ENCODE peak calls at places on chromosomes 5 and 9, in nine cellular contexts. One of them, this sample, is unnamed.

GRCh38 chr9:89808076-89808701 is 203.4 kb downstream of the GADD45G start:
- DNase-seq in mucosa of descending colon: no peak
- DNase-seq in body of pancreas: no peak
- DNase-seq in fibroblast of pulmonary artery: peak; percentile 23
- DNase-seq in neural crest cell: no peak
- DNase-seq in HepG2: no peak
- DNase-seq in esophagus squamous epithelium: no peak
- DNase-seq in psoas muscle: no peak
- DNase-seq in breast epithelium: no peak
- DNase-seq in this sample: no peak

GRCh38 chr9:134132208-134132870 is 3.5 kb upstream of the WDR5 start:
- DNase-seq in mucosa of descending colon: no peak
- DNase-seq in body of pancreas: no peak
- DNase-seq in fibroblast of pulmonary artery: no peak
- DNase-seq in neural crest cell: no peak
- DNase-seq in HepG2: no peak
- DNase-seq in esophagus squamous epithelium: no peak
- DNase-seq in psoas muscle: peak; percentile 48
- DNase-seq in breast epithelium: no peak
- DNase-seq in this sample: no peak

GRCh38 chr9:129002989-129003388 is 25.1 kb downstream of the SH3GLB2 start:
- DNase-seq in mucosa of descending colon: no peak
- DNase-seq in body of pancreas: no peak
- DNase-seq in fibroblast of pulmonary artery: no peak
- DNase-seq in neural crest cell: no peak
- DNase-seq in HepG2: no peak
- DNase-seq in esophagus squamous epithelium: no peak
- DNase-seq in psoas muscle: no peak
- DNase-seq in breast epithelium: no peak
- DNase-seq in this sample: no peak

GRCh38 chr5:172524573-172525021 is 70.3 kb upstream of the SH3PXD2B start:
- DNase-seq in mucosa of descending colon: no peak
- DNase-seq in body of pancreas: no peak
- DNase-seq in fibroblast of pulmonary artery: no peak
- DNase-seq in neural crest cell: no peak
- DNase-seq in HepG2: no peak
- DNase-seq in esophagus squamous epithelium: no peak
- DNase-seq in psoas muscle: no peak
- DNase-seq in breast epithelium: no peak
- DNase-seq in this sample: no peak

GRCh38 chr5:180128671-180129261 is 57.2 kb upstream of the RNF130 start:
- DNase-seq in mucosa of descending colon: no peak
- DNase-seq in body of pancreas: no peak
- DNase-seq in fibroblast of pulmonary artery: no peak
- DNase-seq in neural crest cell: no peak
- DNase-seq in HepG2: no peak
- DNase-seq in esophagus squamous epithelium: no peak
- DNase-seq in psoas muscle: peak; percentile 36
- DNase-seq in breast epithelium: peak; percentile 34
- DNase-seq in this sample: peak; percentile 9

GRCh38 chr5:157108961-157109360 is at the start of gene HAVCR2:
- DNase-seq in mucosa of descending colon: no peak
- DNase-seq in body of pancreas: peak; percentile 21
- DNase-seq in fibroblast of pulmonary artery: no peak
- DNase-seq in neural crest cell: no peak
- DNase-seq in HepG2: no peak
- DNase-seq in esophagus squamous epithelium: no peak
- DNase-seq in psoas muscle: no peak
- DNase-seq in breast epithelium: no peak
- DNase-seq in this sample: no peak

GRCh38 chr9:124110307-124110915 is 98.8 kb downstream of the LHX2 start:
- DNase-seq in mucosa of descending colon: peak; percentile 64
- DNase-seq in body of pancreas: peak; percentile 51
- DNase-seq in fibroblast of pulmonary artery: peak; percentile 77
- DNase-seq in neural crest cell: peak; percentile 82
- DNase-seq in HepG2: peak; percentile 33
- DNase-seq in esophagus squamous epithelium: no peak
- DNase-seq in psoas muscle: peak; percentile 60
- DNase-seq in breast epithelium: peak; percentile 61
- DNase-seq in this sample: no peak

GRCh38 chr9:35718726-35719511 is 13.1 kb downstream of the TLN1 start:
- DNase-seq in mucosa of descending colon: no peak
- DNase-seq in body of pancreas: no peak
- DNase-seq in fibroblast of pulmonary artery: no peak
- DNase-seq in neural crest cell: no peak
- DNase-seq in HepG2: no peak
- DNase-seq in esophagus squamous epithelium: no peak
- DNase-seq in psoas muscle: no peak
- DNase-seq in breast epithelium: no peak
- DNase-seq in this sample: no peak

GRCh38 chr5:175060264-175060663 is 335.9 kb downstream of the MSX2 start:
- DNase-seq in mucosa of descending colon: no peak
- DNase-seq in body of pancreas: no peak
- DNase-seq in fibroblast of pulmonary artery: no peak
- DNase-seq in neural crest cell: no peak
- DNase-seq in HepG2: no peak
- DNase-seq in esophagus squamous epithelium: no peak
- DNase-seq in psoas muscle: no peak
- DNase-seq in breast epithelium: no peak
- DNase-seq in this sample: no peak

GRCh38 chr5:103013933-103014552 is 105.9 kb downstream of the GIN1 start:
- DNase-seq in mucosa of descending colon: no peak
- DNase-seq in body of pancreas: no peak
- DNase-seq in fibroblast of pulmonary artery: peak; percentile 16
- DNase-seq in neural crest cell: no peak
- DNase-seq in HepG2: no peak
- DNase-seq in esophagus squamous epithelium: no peak
- DNase-seq in psoas muscle: no peak
- DNase-seq in breast epithelium: no peak
- DNase-seq in this sample: no peak

GRCh38 chr9:4306066-4306787 is 6.4 kb upstream of the GLIS3 start:
- DNase-seq in mucosa of descending colon: no peak
- DNase-seq in body of pancreas: peak; percentile 23
- DNase-seq in fibroblast of pulmonary artery: peak; percentile 64
- DNase-seq in neural crest cell: no peak
- DNase-seq in HepG2: peak; percentile 71
- DNase-seq in esophagus squamous epithelium: no peak
- DNase-seq in psoas muscle: no peak
- DNase-seq in breast epithelium: no peak
- DNase-seq in this sample: no peak

GRCh38 chr5:4643190-4643589 is 496.9 kb upstream of the ADAMTS16 start:
- DNase-seq in mucosa of descending colon: no peak
- DNase-seq in body of pancreas: no peak
- DNase-seq in fibroblast of pulmonary artery: no peak
- DNase-seq in neural crest cell: no peak
- DNase-seq in HepG2: no peak
- DNase-seq in esophagus squamous epithelium: no peak
- DNase-seq in psoas muscle: no peak
- DNase-seq in breast epithelium: no peak
- DNase-seq in this sample: no peak

GRCh38 chr5:33936381-33937016 is at the start of gene RXFP3:
- DNase-seq in mucosa of descending colon: no peak
- DNase-seq in body of pancreas: no peak
- DNase-seq in fibroblast of pulmonary artery: peak; percentile 44
- DNase-seq in neural crest cell: no peak
- DNase-seq in HepG2: no peak
- DNase-seq in esophagus squamous epithelium: no peak
- DNase-seq in psoas muscle: peak; percentile 47
- DNase-seq in breast epithelium: no peak
- DNase-seq in this sample: no peak

GRCh38 chr9:76618762-76619161 is 145.5 kb upstream of the PCA3 start:
- DNase-seq in mucosa of descending colon: no peak
- DNase-seq in body of pancreas: no peak
- DNase-seq in fibroblast of pulmonary artery: no peak
- DNase-seq in neural crest cell: no peak
- DNase-seq in HepG2: no peak
- DNase-seq in esophagus squamous epithelium: no peak
- DNase-seq in psoas muscle: no peak
- DNase-seq in breast epithelium: no peak
- DNase-seq in this sample: no peak

GRCh38 chr5:43839218-43839617 is 236.2 kb downstream of the NNT start:
- DNase-seq in mucosa of descending colon: no peak
- DNase-seq in body of pancreas: no peak
- DNase-seq in fibroblast of pulmonary artery: peak; percentile 67
- DNase-seq in neural crest cell: no peak
- DNase-seq in HepG2: no peak
- DNase-seq in esophagus squamous epithelium: no peak
- DNase-seq in psoas muscle: no peak
- DNase-seq in breast epithelium: no peak
- DNase-seq in this sample: no peak

GRCh38 chr5:144088211-144088965 is 82.1 kb downstream of the YIPF5 start:
- DNase-seq in mucosa of descending colon: no peak
- DNase-seq in body of pancreas: no peak
- DNase-seq in fibroblast of pulmonary artery: peak; percentile 72
- DNase-seq in neural crest cell: no peak
- DNase-seq in HepG2: no peak
- DNase-seq in esophagus squamous epithelium: no peak
- DNase-seq in psoas muscle: no peak
- DNase-seq in breast epithelium: no peak
- DNase-seq in this sample: no peak

GRCh38 chr5:127027539-127027938 is 2.8 kb downstream of the MARCHF3 start:
- DNase-seq in mucosa of descending colon: no peak
- DNase-seq in body of pancreas: no peak
- DNase-seq in fibroblast of pulmonary artery: no peak
- DNase-seq in neural crest cell: no peak
- DNase-seq in HepG2: peak; percentile 58
- DNase-seq in esophagus squamous epithelium: no peak
- DNase-seq in psoas muscle: no peak
- DNase-seq in breast epithelium: no peak
- DNase-seq in this sample: no peak

GRCh38 chr5:127031147-127031862 is 947 bp upstream of the MARCHF3 start:
- DNase-seq in mucosa of descending colon: peak; percentile 69
- DNase-seq in body of pancreas: peak; percentile 18
- DNase-seq in fibroblast of pulmonary artery: no peak
- DNase-seq in neural crest cell: no peak
- DNase-seq in HepG2: no peak
- DNase-seq in esophagus squamous epithelium: no peak
- DNase-seq in psoas muscle: peak; percentile 65
- DNase-seq in breast epithelium: no peak
- DNase-seq in this sample: no peak

GRCh38 chr5:127030259-127031146 is at the start of gene MARCHF3:
- DNase-seq in mucosa of descending colon: peak; percentile 98
- DNase-seq in body of pancreas: peak; percentile 97
- DNase-seq in fibroblast of pulmonary artery: peak; percentile 97
- DNase-seq in neural crest cell: peak; percentile 90
- DNase-seq in HepG2: peak; percentile 85
- DNase-seq in esophagus squamous epithelium: peak; percentile 74
- DNase-seq in psoas muscle: peak; percentile 98
- DNase-seq in breast epithelium: peak; percentile 92
- DNase-seq in this sample: peak; percentile 71

GRCh38 chr5:127029513-127030258 is 672 bp downstream of the MARCHF3 start:
- DNase-seq in mucosa of descending colon: peak; percentile 81
- DNase-seq in body of pancreas: peak; percentile 73
- DNase-seq in fibroblast of pulmonary artery: peak; percentile 74
- DNase-seq in neural crest cell: peak; percentile 44
- DNase-seq in HepG2: peak; percentile 66
- DNase-seq in esophagus squamous epithelium: no peak
- DNase-seq in psoas muscle: peak; percentile 70
- DNase-seq in breast epithelium: peak; percentile 53
- DNase-seq in this sample: no peak

DNA sequence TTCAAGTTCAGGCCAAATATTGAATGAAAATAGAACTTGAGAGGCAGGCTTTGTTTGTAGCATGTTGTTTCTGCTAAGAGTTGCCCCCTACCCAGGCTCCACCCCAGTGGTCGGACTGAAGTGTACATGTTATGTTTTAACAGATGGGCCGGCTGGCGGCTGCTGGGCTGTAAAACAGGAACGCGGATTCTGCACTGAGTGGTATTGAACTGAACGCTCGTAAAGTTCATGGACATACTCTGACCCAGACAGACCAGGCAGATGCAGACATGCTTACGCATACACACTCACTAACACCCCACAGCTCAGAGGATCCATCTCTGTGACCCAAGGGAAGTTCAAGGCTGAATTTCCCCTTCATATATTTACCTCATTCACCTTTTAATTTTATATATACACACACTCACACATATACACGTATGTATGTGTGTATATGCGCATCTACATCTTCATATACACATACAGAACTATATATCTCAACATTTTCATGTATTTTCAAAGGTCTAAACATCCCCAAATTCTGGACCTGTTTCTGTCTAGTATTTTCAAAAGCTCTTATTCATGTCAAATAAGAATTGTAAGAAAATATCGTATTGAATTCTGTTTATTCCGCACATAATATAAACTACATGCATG is 1.4 kb downstream of the MARCHF3 start:
- DNase-seq in mucosa of descending colon: peak; percentile 59
- DNase-seq in body of pancreas: peak; percentile 13
- DNase-seq in fibroblast of pulmonary artery: no peak
- DNase-seq in neural crest cell: no peak
- DNase-seq in HepG2: peak; percentile 68
- DNase-seq in esophagus squamous epithelium: peak; percentile 6
- DNase-seq in psoas muscle: no peak
- DNase-seq in breast epithelium: no peak
- DNase-seq in this sample: no peak
- TF ChIP-seq CTCF in mucosa of descending colon: no peak
- TF ChIP-seq CTCF in body of pancreas: no peak
- TF ChIP-seq CTCF in fibroblast of pulmonary artery: no peak
- TF ChIP-seq CTCF in neural crest cell: no peak
- TF ChIP-seq CTCF in HepG2: no peak
- TF ChIP-seq CTCF in esophagus squamous epithelium: no peak
- TF ChIP-seq CTCF in psoas muscle: no peak
- TF ChIP-seq CTCF in breast epithelium: no peak
- TF ChIP-seq CTCF in this sample: no peak

GRCh38 chr5:154461531-154461930 is 15.7 kb downstream of the SAP30L start:
- DNase-seq in mucosa of descending colon: no peak
- DNase-seq in body of pancreas: no peak
- DNase-seq in fibroblast of pulmonary artery: peak; percentile 49
- DNase-seq in neural crest cell: no peak
- DNase-seq in HepG2: no peak
- DNase-seq in esophagus squamous epithelium: no peak
- DNase-seq in psoas muscle: no peak
- DNase-seq in breast epithelium: no peak
- DNase-seq in this sample: no peak
- TF ChIP-seq CTCF in mucosa of descending colon: no peak
- TF ChIP-seq CTCF in body of pancreas: no peak
- TF ChIP-seq CTCF in fibroblast of pulmonary artery: peak; percentile 31
- TF ChIP-seq CTCF in neural crest cell: peak; percentile 14
- TF ChIP-seq CTCF in HepG2: no peak
- TF ChIP-seq CTCF in esophagus squamous epithelium: no peak
- TF ChIP-seq CTCF in psoas muscle: no peak
- TF ChIP-seq CTCF in breast epithelium: no peak
- TF ChIP-seq CTCF in this sample: peak; percentile 13

GRCh38 chr5:66861402-66861801 is 265.2 kb downstream of the MAST4 start:
- DNase-seq in mucosa of descending colon: no peak
- DNase-seq in body of pancreas: no peak
- DNase-seq in fibroblast of pulmonary artery: no peak
- DNase-seq in neural crest cell: no peak
- DNase-seq in HepG2: no peak
- DNase-seq in esophagus squamous epithelium: no peak
- DNase-seq in psoas muscle: no peak
- DNase-seq in breast epithelium: no peak
- DNase-seq in this sample: no peak
- TF ChIP-seq CTCF in mucosa of descending colon: no peak
- TF ChIP-seq CTCF in body of pancreas: no peak
- TF ChIP-seq CTCF in fibroblast of pulmonary artery: no peak
- TF ChIP-seq CTCF in neural crest cell: no peak
- TF ChIP-seq CTCF in HepG2: peak; percentile 4
- TF ChIP-seq CTCF in esophagus squamous epithelium: no peak
- TF ChIP-seq CTCF in psoas muscle: no peak
- TF ChIP-seq CTCF in breast epithelium: no peak
- TF ChIP-seq CTCF in this sample: no peak

GRCh38 chr9:69971643-69972449 is 71.8 kb upstream of the MAMDC2 start:
- DNase-seq in mucosa of descending colon: peak; percentile 77
- DNase-seq in body of pancreas: peak; percentile 81
- DNase-seq in fibroblast of pulmonary artery: peak; percentile 76
- DNase-seq in neural crest cell: peak; percentile 59
- DNase-seq in HepG2: peak; percentile 27
- DNase-seq in esophagus squamous epithelium: no peak
- DNase-seq in psoas muscle: peak; percentile 86
- DNase-seq in breast epithelium: peak; percentile 71
- DNase-seq in this sample: peak; percentile 39
- TF ChIP-seq CTCF in mucosa of descending colon: peak; percentile 53
- TF ChIP-seq CTCF in body of pancreas: peak; percentile 87
- TF ChIP-seq CTCF in fibroblast of pulmonary artery: peak; percentile 99
- TF ChIP-seq CTCF in neural crest cell: peak; percentile 92
- TF ChIP-seq CTCF in HepG2: peak; percentile 90
- TF ChIP-seq CTCF in esophagus squamous epithelium: peak; percentile 75
- TF ChIP-seq CTCF in psoas muscle: peak; percentile 89
- TF ChIP-seq CTCF in breast epithelium: peak; percentile 79
- TF ChIP-seq CTCF in this sample: peak; percentile 94

This sample was measured in D721Med.